ENCODE peak calls at places on chromosomes 5 and 9, in nine cellular contexts. P is adrenal gland, R is IMR-90, H is right lobe of liver, Q is heart right ventricle, K is tibial nerve, V is adipocyte, D is cardiac muscle cell, S is stomach. M is an unnamed sample.

GRCh38 chr9:19782005-19782404 is 6.8 kb downstream of the SLC24A2 start:
- DNase-seq in P (no peak), R (no peak), H (no peak), Q (no peak), K (no peak), V (no peak), D (peak), S (no peak), M (no peak)

GRCh38 chr9:132031869-132032583 is 47.6 kb downstream of the MED27 start:
- DNase-seq in P (no peak), R (no peak), H (no peak), Q (no peak), K (no peak), V (no peak), D (no peak), S (no peak), M (no peak)

GRCh38 chr9:88814521-88815101 is 176.7 kb upstream of the S1PR3 start:
- DNase-seq in P (peak), R (peak), H (no peak), Q (peak), K (no peak), V (peak), D (peak), S (no peak), M (no peak)

GRCh38 chr9:135905380-135906282 is 1.7 kb downstream of the CAMSAP1 start:
- DNase-seq in P (no peak), R (peak), H (no peak), Q (no peak), K (no peak), V (peak), D (no peak), S (peak), M (peak)

GRCh38 chr5:54090495-54091084 is 219.8 kb downstream of the ARL15 start:
- DNase-seq in P (no peak), R (peak), H (no peak), Q (no peak), K (no peak), V (peak), D (no peak), S (no peak), M (no peak)

GRCh38 chr9:129081388-129081889 is 528 bp downstream of the DOLPP1 start:
- DNase-seq in P (no peak), R (no peak), H (peak), Q (no peak), K (no peak), V (no peak), D (no peak), S (no peak), M (peak)

GRCh38 chr9:33418090-33418489 is 15.7 kb upstream of the AQP7 start:
- DNase-seq in P (no peak), R (no peak), H (no peak), Q (no peak), K (no peak), V (no peak), D (no peak), S (no peak), M (no peak)

GRCh38 chr5:101160002-101160401 is 256.9 kb upstream of the ST8SIA4 start:
- DNase-seq in P (no peak), R (no peak), H (no peak), Q (no peak), K (no peak), V (no peak), D (no peak), S (no peak), M (no peak)

GRCh38 chr9:134854541-134854981 is 26.0 kb upstream of the FCN2 start:
- DNase-seq in P (no peak), R (no peak), H (no peak), Q (no peak), K (no peak), V (no peak), D (no peak), S (no peak), M (peak)

GRCh38 chr9:114434878-114435311 is 47.1 kb upstream of the AKNA start:
- DNase-seq in P (peak), R (peak), H (no peak), Q (no peak), K (no peak), V (peak), D (peak), S (no peak), M (no peak)

GRCh38 chr5:174145821-174146220 is 100.3 kb downstream of the NSG2 start:
- DNase-seq in P (peak), R (no peak), H (no peak), Q (no peak), K (no peak), V (no peak), D (no peak), S (no peak), M (no peak)

GRCh38 chr9:138025417-138025816 is 147.8 kb downstream of the CACNA1B start:
- DNase-seq in P (no peak), R (no peak), H (no peak), Q (no peak), K (no peak), V (no peak), D (no peak), S (peak), M (peak)

GRCh38 chr9:104386425-104387069 is 117.5 kb upstream of the OR13F1 start:
- DNase-seq in P (no peak), R (peak), H (no peak), Q (no peak), K (no peak), V (peak), D (peak), S (no peak), M (no peak)

GRCh38 chr9:88559661-88560060 is 24.7 kb downstream of the NXNL2 start:
- DNase-seq in P (no peak), R (peak), H (no peak), Q (no peak), K (no peak), V (no peak), D (no peak), S (no peak), M (no peak)

GRCh38 chr5:14569948-14570691 is 11.5 kb upstream of the OTULINL start:
- DNase-seq in P (no peak), R (no peak), H (no peak), Q (no peak), K (no peak), V (no peak), D (no peak), S (no peak), M (no peak)

GRCh38 chr9:128145536-128145935 is 3.7 kb upstream of the LCN2 start:
- DNase-seq in P (no peak), R (no peak), H (no peak), Q (no peak), K (no peak), V (no peak), D (no peak), S (no peak), M (peak)

GRCh38 chr5:139653616-139654015 is 5.5 kb downstream of the CXXC5 start:
- DNase-seq in P (no peak), R (no peak), H (no peak), Q (no peak), K (no peak), V (peak), D (no peak), S (no peak), M (no peak)

GRCh38 chr9:114693248-114693895 is 11.4 kb upstream of the TEX48 start:
- DNase-seq in P (no peak), R (no peak), H (no peak), Q (no peak), K (no peak), V (no peak), D (no peak), S (no peak), M (no peak)

GRCh38 chr9:120579750-120580590 is at the start of gene CDK5RAP2:
- DNase-seq in P (peak), R (peak), H (peak), Q (peak), K (peak), V (peak), D (peak), S (peak), M (peak)

GRCh38 chr9:77562021-77562748 is 85.9 kb downstream of the GNA14 start:
- DNase-seq in P (no peak), R (no peak), H (no peak), Q (no peak), K (no peak), V (no peak), D (no peak), S (no peak), M (no peak)

GRCh38 chr5:143606043-143606752 is 202.7 kb upstream of the NR3C1 start:
- DNase-seq in P (no peak), R (peak), H (no peak), Q (no peak), K (no peak), V (no peak), D (no peak), S (no peak), M (no peak)

GRCh38 chr9:89083626-89084025 is 92.4 kb downstream of the S1PR3 start:
- DNase-seq in P (no peak), R (no peak), H (no peak), Q (no peak), K (no peak), V (no peak), D (no peak), S (no peak), M (no peak)

GRCh38 chr5:74296685-74297084 is 343.8 kb downstream of the ENC1 start:
- DNase-seq in P (no peak), R (peak), H (no peak), Q (peak), K (no peak), V (peak), D (no peak), S (no peak), M (no peak)

GRCh38 chr5:31029925-31030324 is 163.6 kb upstream of the CDH6 start:
- DNase-seq in P (no peak), R (no peak), H (no peak), Q (no peak), K (no peak), V (no peak), D (no peak), S (no peak), M (no peak)

GRCh38 chr9:135990468-135991429 is 29.6 kb upstream of the UBAC1 start:
- DNase-seq in P (no peak), R (peak), H (peak), Q (peak), K (no peak), V (peak), D (peak), S (peak), M (peak)

GRCh38 chr9:93670208-93671029 is 94.0 kb downstream of the PHF2 start:
- DNase-seq in P (peak), R (peak), H (peak), Q (peak), K (peak), V (peak), D (peak), S (peak), M (peak)

GRCh38 chr5:169183581-169183980 is 117.4 kb downstream of the SLIT3 start:
- DNase-seq in P (no peak), R (no peak), H (no peak), Q (no peak), K (no peak), V (peak), D (no peak), S (no peak), M (no peak)

GRCh38 chr9:94672811-94673487 is 33.6 kb upstream of the FBP1 start:
- DNase-seq in P (no peak), R (peak), H (no peak), Q (no peak), K (no peak), V (peak), D (no peak), S (no peak), M (no peak)

GRCh38 chr5:459562-460412 is 16.8 kb downstream of the EXOC3 start:
- DNase-seq in P (peak), R (no peak), H (no peak), Q (no peak), K (no peak), V (no peak), D (no peak), S (no peak), M (peak)

GRCh38 chr5:150948539-150948938 is 43.8 kb upstream of the ZNF300 start:
- DNase-seq in P (no peak), R (no peak), H (no peak), Q (no peak), K (no peak), V (no peak), D (no peak), S (no peak), M (no peak)

DNA sequence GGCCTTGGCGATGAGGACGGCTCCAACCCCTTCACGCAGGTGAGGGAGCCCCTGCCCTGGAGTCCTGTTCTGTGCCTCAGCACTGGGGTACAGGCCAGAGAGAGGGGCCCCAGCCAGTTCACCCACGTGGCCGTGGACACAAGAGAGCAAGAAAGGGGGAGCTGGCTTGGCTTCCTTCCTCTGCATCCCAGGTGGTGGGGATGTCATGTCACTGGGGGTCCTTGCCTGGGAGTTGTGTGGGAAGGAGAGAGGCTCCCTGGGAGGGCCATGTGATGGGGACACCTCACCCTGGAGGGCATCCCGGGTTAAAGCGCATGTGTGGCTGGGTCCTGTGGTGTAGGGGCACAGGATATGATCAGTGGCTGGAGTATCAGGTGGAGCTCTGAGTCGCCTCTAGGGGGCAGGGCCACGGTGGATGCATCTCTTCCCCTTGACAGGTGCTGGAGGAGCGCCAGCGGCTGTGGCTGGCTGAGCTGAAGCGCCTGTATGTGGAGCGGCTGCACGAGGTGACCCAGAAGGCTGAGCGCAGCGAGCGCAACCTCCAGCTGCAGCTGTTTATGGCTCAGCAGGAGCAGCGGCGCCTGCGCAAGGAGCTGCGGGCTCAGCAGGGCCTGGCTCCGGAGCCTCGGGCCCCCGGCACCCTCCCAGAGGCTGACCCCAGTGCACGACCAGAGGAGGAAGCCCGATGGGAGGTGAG is 7.5 kb downstream of the N4BP3 start:
- DNase-seq in P (peak), R (peak), H (peak), Q (peak), K (peak), V (no peak), D (peak), S (peak), M (peak)
- H3K4me3 ChIP-seq in P (no peak), R (no peak), H (no peak), Q (no peak), K (peak), V (peak), D (no peak), S (peak), M (peak)

GRCh38 chr9:72769546-72769945 is 183.3 kb downstream of the ALDH1A1 start:
- DNase-seq in P (no peak), R (no peak), H (no peak), Q (no peak), K (no peak), V (no peak), D (no peak), S (no peak), M (no peak)
- H3K4me3 ChIP-seq in P (no peak), R (no peak), H (no peak), Q (no peak), K (no peak), V (no peak), D (no peak), S (no peak), M (no peak)

GRCh38 chr5:154474957-154475334 is 3.1 kb downstream of the HAND1 start:
- DNase-seq in P (no peak), R (no peak), H (no peak), Q (no peak), K (no peak), V (no peak), D (no peak), S (no peak), M (no peak)

GRCh38 chr5:154474267-154474956 is 3.6 kb downstream of the HAND1 start:
- DNase-seq in P (no peak), R (no peak), H (no peak), Q (no peak), K (no peak), V (no peak), D (no peak), S (no peak), M (no peak)

GRCh38 chr5:154475613-154476342 is 2.2 kb downstream of the HAND1 start:
- DNase-seq in P (no peak), R (no peak), H (no peak), Q (no peak), K (no peak), V (no peak), D (peak), S (no peak), M (no peak)

GRCh38 chr5:154472871-154473580 is 5.0 kb downstream of the HAND1 start:
- DNase-seq in P (no peak), R (no peak), H (no peak), Q (peak), K (no peak), V (no peak), D (peak), S (no peak), M (no peak)

GRCh38 chr5:154473581-154474266 is 4.3 kb downstream of the HAND1 start:
- DNase-seq in P (no peak), R (no peak), H (no peak), Q (no peak), K (no peak), V (no peak), D (no peak), S (no peak), M (no peak)
- H3K4me3 ChIP-seq in P (no peak), R (no peak), H (no peak), Q (peak), K (no peak), V (no peak), D (no peak), S (no peak), M (no peak)

DNA sequence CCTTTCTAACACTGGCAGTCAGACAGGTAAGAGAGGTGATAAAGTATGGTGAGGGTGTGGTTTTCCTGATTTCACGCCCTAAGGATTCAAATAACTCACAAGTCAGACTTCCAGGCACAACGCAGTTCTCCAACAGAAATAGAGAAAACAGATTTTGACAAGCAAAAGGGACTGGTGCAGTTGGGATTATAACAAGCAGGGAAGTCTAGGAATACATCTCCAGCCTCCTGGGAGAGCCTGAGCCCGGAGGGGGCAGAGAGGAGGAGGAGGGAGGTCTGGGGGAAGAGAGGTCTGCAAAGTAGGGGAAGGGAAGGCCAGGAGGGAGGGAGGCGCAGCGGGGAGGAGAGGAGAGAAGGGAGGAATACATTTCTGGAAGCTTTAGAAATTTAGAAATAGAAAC is 1.6 kb downstream of the CMBL start:
- DNase-seq in P (no peak), R (no peak), H (no peak), Q (no peak), K (no peak), V (no peak), D (no peak), S (no peak), M (no peak)
- H3K4me3 ChIP-seq in P (no peak), R (no peak), H (no peak), Q (no peak), K (no peak), V (peak), D (no peak), S (peak), M (no peak)

M was measured in spleen.